ENCODE peak calls at places on chromosome 2, in four cellular contexts. One of them, this sample, is unnamed.

GRCh38 chr2:238847432-238847801 is 468 bp upstream of the TWIST2 start:
- DNase-seq in K562: no peak
- DNase-seq in HepG2: no peak
- DNase-seq in GM12878: no peak
- DNase-seq in this sample: no peak

GRCh38 chr2:153870308-153870707 is 1.4 kb upstream of the GALNT13 start:
- DNase-seq in K562: no peak
- DNase-seq in HepG2: peak
- DNase-seq in GM12878: no peak
- DNase-seq in this sample: peak

GRCh38 chr2:128565441-128565840 is 246.8 kb upstream of the HS6ST1 start:
- DNase-seq in K562: no peak
- DNase-seq in HepG2: no peak
- DNase-seq in GM12878: no peak
- DNase-seq in this sample: no peak

GRCh38 chr2:143140864-143141637 is 11.8 kb downstream of the ARHGAP15 start:
- DNase-seq in K562: no peak
- DNase-seq in HepG2: no peak
- DNase-seq in GM12878: peak
- DNase-seq in this sample: no peak

GRCh38 chr2:11585071-11585470 is 51.2 kb downstream of the GREB1 start:
- DNase-seq in K562: no peak
- DNase-seq in HepG2: no peak
- DNase-seq in GM12878: no peak
- DNase-seq in this sample: no peak

GRCh38 chr2:9639000-9639602 is 8.3 kb upstream of the YWHAQ start:
- DNase-seq in K562: no peak
- DNase-seq in HepG2: no peak
- DNase-seq in GM12878: no peak
- DNase-seq in this sample: no peak

GRCh38 chr2:59307196-59307595 is 1066.1 kb upstream of the FANCL start:
- DNase-seq in K562: no peak
- DNase-seq in HepG2: no peak
- DNase-seq in GM12878: no peak
- DNase-seq in this sample: no peak

GRCh38 chr2:147442766-147443165 is 402.1 kb upstream of the ACVR2A start:
- DNase-seq in K562: no peak
- DNase-seq in HepG2: no peak
- DNase-seq in GM12878: no peak
- DNase-seq in this sample: no peak

GRCh38 chr2:40488101-40488598 is 36.3 kb upstream of the SLC8A1 start:
- DNase-seq in K562: no peak
- DNase-seq in HepG2: peak
- DNase-seq in GM12878: no peak
- DNase-seq in this sample: peak

GRCh38 chr2:180699657-180700361 is 280.6 kb upstream of the UBE2E3 start:
- DNase-seq in K562: no peak
- DNase-seq in HepG2: no peak
- DNase-seq in GM12878: no peak
- DNase-seq in this sample: no peak

GRCh38 chr2:157087373-157088005 is 170.0 kb upstream of the GALNT5 start:
- DNase-seq in K562: no peak
- DNase-seq in HepG2: no peak
- DNase-seq in GM12878: no peak
- DNase-seq in this sample: no peak

GRCh38 chr2:193461431-193461946 is 1266.8 kb upstream of the TMEFF2 start:
- DNase-seq in K562: no peak
- DNase-seq in HepG2: no peak
- DNase-seq in GM12878: no peak
- DNase-seq in this sample: no peak

GRCh38 chr2:8754056-8754790 is 72.4 kb downstream of the ID2 start:
- DNase-seq in K562: no peak
- DNase-seq in HepG2: no peak
- DNase-seq in GM12878: no peak
- DNase-seq in this sample: no peak

GRCh38 chr2:12716250-12717190 is at the start of gene TRIB2:
- DNase-seq in K562: peak
- DNase-seq in HepG2: peak
- DNase-seq in GM12878: no peak
- DNase-seq in this sample: peak

GRCh38 chr2:127020536-127020935 is 86.4 kb downstream of the BIN1 start:
- DNase-seq in K562: no peak
- DNase-seq in HepG2: no peak
- DNase-seq in GM12878: no peak
- DNase-seq in this sample: no peak

GRCh38 chr2:69830045-69830905 is 815 bp downstream of the GMCL1 start:
- DNase-seq in K562: peak
- DNase-seq in HepG2: peak
- DNase-seq in GM12878: no peak
- DNase-seq in this sample: peak

GRCh38 chr2:5915926-5916325 is 223.7 kb downstream of the SOX11 start:
- DNase-seq in K562: no peak
- DNase-seq in HepG2: peak
- DNase-seq in GM12878: no peak
- DNase-seq in this sample: peak

GRCh38 chr2:72033636-72034035 is 114.0 kb downstream of the CYP26B1 start:
- DNase-seq in K562: no peak
- DNase-seq in HepG2: no peak
- DNase-seq in GM12878: no peak
- DNase-seq in this sample: peak

GRCh38 chr2:223929575-223930001 is 15.5 kb downstream of the WDFY1 start:
- DNase-seq in K562: no peak
- DNase-seq in HepG2: peak
- DNase-seq in GM12878: no peak
- DNase-seq in this sample: no peak

GRCh38 chr2:127662937-127663565 is 12.3 kb downstream of the LIMS2 start:
- DNase-seq in K562: no peak
- DNase-seq in HepG2: no peak
- DNase-seq in GM12878: no peak
- DNase-seq in this sample: no peak

GRCh38 chr2:230202430-230203109 is 17.2 kb downstream of the SP110 start:
- DNase-seq in K562: no peak
- DNase-seq in HepG2: no peak
- DNase-seq in GM12878: peak
- DNase-seq in this sample: no peak

GRCh38 chr2:238929242-238930081 is 81.6 kb downstream of the TWIST2 start:
- DNase-seq in K562: no peak
- DNase-seq in HepG2: no peak
- DNase-seq in GM12878: no peak
- DNase-seq in this sample: no peak

GRCh38 chr2:219023045-219023605 is 18.2 kb downstream of the CFAP65 start:
- DNase-seq in K562: no peak
- DNase-seq in HepG2: no peak
- DNase-seq in GM12878: no peak
- DNase-seq in this sample: no peak

GRCh38 chr2:37196320-37197195 is at the start of gene CEBPZOS:
- DNase-seq in K562: peak
- DNase-seq in HepG2: peak
- DNase-seq in GM12878: peak
- DNase-seq in this sample: peak

GRCh38 chr2:99380376-99381010 is 43.3 kb downstream of the EIF5B start:
- DNase-seq in K562: no peak
- DNase-seq in HepG2: no peak
- DNase-seq in GM12878: no peak
- DNase-seq in this sample: no peak

GRCh38 chr2:3024401-3024935 is 353.1 kb downstream of the EIPR1 start:
- DNase-seq in K562: no peak
- DNase-seq in HepG2: no peak
- DNase-seq in GM12878: no peak
- DNase-seq in this sample: no peak

GRCh38 chr2:232455426-232456255 is at the start of gene ALPI:
- DNase-seq in K562: peak
- DNase-seq in HepG2: no peak
- DNase-seq in GM12878: no peak
- DNase-seq in this sample: no peak

GRCh38 chr2:130724455-130724854 is 4.4 kb upstream of the GPR148 start:
- DNase-seq in K562: no peak
- DNase-seq in HepG2: no peak
- DNase-seq in GM12878: no peak
- DNase-seq in this sample: no peak

GRCh38 chr2:216632952-216633615 is at the start of gene IGFBP2:
- DNase-seq in K562: no peak
- DNase-seq in HepG2: no peak
- DNase-seq in GM12878: no peak
- DNase-seq in this sample: peak

GRCh38 chr2:19774788-19775156 is 127.0 kb downstream of the TTC32 start:
- DNase-seq in K562: no peak
- DNase-seq in HepG2: no peak
- DNase-seq in GM12878: no peak
- DNase-seq in this sample: peak

GRCh38 chr2:158100411-158100810 is 1.3 kb upstream of the UPP2 start:
- DNase-seq in K562: no peak
- DNase-seq in HepG2: no peak
- DNase-seq in GM12878: no peak
- DNase-seq in this sample: no peak

DNA sequence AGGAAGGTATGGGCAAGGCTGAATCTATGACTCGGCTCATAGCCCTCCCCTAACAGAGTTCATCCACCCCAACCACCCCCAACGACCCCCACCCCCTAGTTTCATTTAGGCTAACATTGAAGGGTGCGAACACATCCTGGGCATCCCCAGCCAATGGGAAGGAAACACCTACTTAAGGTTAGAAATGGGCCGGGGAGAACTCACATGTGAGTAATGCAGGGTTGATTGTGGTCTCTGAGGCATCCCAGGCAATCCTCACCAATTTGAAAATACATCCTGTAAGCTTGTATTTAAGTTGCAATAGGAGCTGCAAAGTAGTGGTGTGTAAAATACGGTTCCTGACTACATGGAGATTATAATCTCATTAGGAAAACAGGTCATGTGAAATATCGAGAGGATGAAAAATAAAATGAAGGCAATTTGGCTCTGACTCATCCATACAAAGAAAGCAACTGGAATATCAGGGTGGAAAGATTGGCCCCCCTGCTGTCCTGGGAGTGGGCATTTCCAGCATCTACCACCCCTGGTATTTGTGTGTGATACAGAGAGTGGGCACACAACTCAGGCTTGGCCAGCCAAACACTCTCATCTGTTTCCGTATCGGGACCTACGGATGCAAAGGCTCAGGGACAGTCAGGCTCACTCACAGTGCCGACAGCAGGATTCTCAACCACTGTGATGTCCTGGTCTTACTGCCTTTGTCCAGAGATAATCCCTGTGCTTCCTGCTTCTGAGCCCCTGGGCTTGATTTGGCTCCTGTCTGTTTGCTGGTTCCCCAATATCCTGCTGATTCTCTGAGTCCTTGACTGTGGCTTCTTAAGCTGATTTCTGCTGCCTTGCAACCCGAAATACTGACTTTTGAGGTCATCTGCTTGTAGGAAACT is 90.0 kb upstream of the NCKAP5 start:
- DNase-seq in K562: no peak
- DNase-seq in HepG2: no peak
- DNase-seq in GM12878: no peak
- DNase-seq in this sample: no peak
- TF ChIP-seq TARDBP in K562: no peak
- TF ChIP-seq TARDBP in HepG2: no peak
- TF ChIP-seq TARDBP in GM12878: no peak
- TF ChIP-seq TARDBP in this sample: no peak

DNA sequence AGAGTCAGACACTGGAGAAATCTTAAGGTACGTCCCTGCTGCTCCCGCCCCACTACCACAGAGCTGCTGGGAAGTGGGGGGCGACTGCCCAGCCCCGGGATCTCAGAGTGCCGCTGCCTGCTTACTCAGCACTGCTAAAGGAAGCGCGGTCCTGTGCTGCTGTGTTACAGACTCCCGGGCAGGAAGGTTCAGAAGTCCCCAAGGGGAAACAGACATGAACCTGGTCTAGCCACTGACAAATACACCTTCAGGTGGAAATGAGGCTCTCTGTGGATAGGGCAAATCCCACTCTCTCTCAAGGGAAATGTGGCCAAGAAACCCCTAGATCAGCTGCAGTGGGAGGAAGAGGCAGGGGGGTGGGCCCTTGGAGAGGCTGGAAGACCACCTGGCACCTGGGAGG is 13.7 kb downstream of the MTERF4 start:
- DNase-seq in K562: no peak
- DNase-seq in HepG2: no peak
- DNase-seq in GM12878: no peak
- DNase-seq in this sample: no peak
- TF ChIP-seq TARDBP in K562: no peak
- TF ChIP-seq TARDBP in HepG2: no peak
- TF ChIP-seq TARDBP in GM12878: no peak
- TF ChIP-seq TARDBP in this sample: no peak

GRCh38 chr2:241491549-241492173 is 16.7 kb downstream of the STK25 start:
- DNase-seq in K562: no peak
- DNase-seq in HepG2: no peak
- DNase-seq in GM12878: no peak
- DNase-seq in this sample: no peak
- TF ChIP-seq TARDBP in K562: no peak
- TF ChIP-seq TARDBP in HepG2: no peak
- TF ChIP-seq TARDBP in GM12878: no peak
- TF ChIP-seq TARDBP in this sample: no peak

DNA sequence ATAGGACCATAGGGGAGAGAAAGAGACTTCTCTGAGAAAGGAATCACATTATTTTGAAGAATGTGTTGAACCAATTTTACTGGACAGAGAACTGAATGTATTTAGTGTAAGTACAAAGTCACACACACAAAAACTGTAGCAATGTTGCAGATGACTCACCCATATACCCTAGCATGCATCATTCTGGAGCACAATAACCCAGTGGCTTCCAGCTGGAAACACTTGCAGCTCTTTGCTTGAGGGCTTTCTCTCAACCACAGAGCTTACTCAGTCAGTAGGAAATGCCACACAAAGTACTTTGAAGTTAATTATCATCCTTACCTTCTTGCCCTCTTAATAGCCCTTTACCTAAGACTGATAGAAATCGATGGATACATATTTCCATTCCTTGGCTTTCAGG is 760.0 kb upstream of the FSHR start:
- DNase-seq in K562: no peak
- DNase-seq in HepG2: no peak
- DNase-seq in GM12878: no peak
- DNase-seq in this sample: no peak
- TF ChIP-seq TARDBP in K562: no peak
- TF ChIP-seq TARDBP in HepG2: no peak
- TF ChIP-seq TARDBP in GM12878: no peak
- TF ChIP-seq TARDBP in this sample: no peak

GRCh38 chr2:121480826-121481225 is 49.9 kb upstream of the RNU4ATAC start:
- DNase-seq in K562: no peak
- DNase-seq in HepG2: no peak
- DNase-seq in GM12878: no peak
- DNase-seq in this sample: no peak
- TF ChIP-seq TARDBP in K562: no peak
- TF ChIP-seq TARDBP in HepG2: no peak
- TF ChIP-seq TARDBP in GM12878: no peak
- TF ChIP-seq TARDBP in this sample: no peak